ENCODE peak calls at places on chromosome 22, in seven cellular contexts. C is BJ, Y is AG04450, V is lower leg skin, S is Karpas-422, E is keratinocyte, N is gastrocnemius medialis. D is an unnamed sample.

GRCh38 chr22:50569041-50569459 is 6.3 kb upstream of the SYCE3 start:
- DNase-seq in C (no peak), Y (no peak), V (no peak), S (no peak), N (no peak), E (no peak), D (peak)

GRCh38 chr22:44180706-44181032 is at the start of gene PARVG:
- DNase-seq in N (no peak), C (no peak), E (no peak), V (no peak), Y (no peak), S (peak), D (no peak)

GRCh38 chr22:39405346-39406085 is 5.9 kb downstream of the TAB1 start:
- DNase-seq in E (no peak), S (no peak), V (no peak), Y (no peak), C (no peak), N (no peak), D (peak)

GRCh38 chr22:23075525-23076216 is 5.4 kb downstream of the GNAZ start:
- DNase-seq in Y (no peak), E (no peak), C (no peak), S (peak), V (no peak), N (no peak), D (peak)

GRCh38 chr22:27377901-27378300 is 423.7 kb downstream of the MN1 start:
- DNase-seq in C (no peak), V (no peak), S (peak), Y (no peak), E (no peak), N (no peak), D (no peak)

GRCh38 chr22:43921361-43921760 is 2.2 kb upstream of the PNPLA3 start:
- DNase-seq in E (no peak), Y (no peak), S (no peak), C (peak), V (no peak), N (peak), D (no peak)

GRCh38 chr22:33354928-33355327 is 296.7 kb upstream of the SYN3 start:
- DNase-seq in E (no peak), V (no peak), S (no peak), N (no peak), Y (peak), C (no peak), D (no peak)

GRCh38 chr22:20844055-20845037 is 14.3 kb downstream of the PI4KA start:
- DNase-seq in E (no peak), S (no peak), C (no peak), N (no peak), V (no peak), Y (no peak), D (no peak)

GRCh38 chr22:30205281-30206115 is 41.1 kb downstream of the LIF start:
- DNase-seq in S (no peak), Y (peak), V (peak), C (peak), E (no peak), N (peak), D (peak)

GRCh38 chr22:43862074-43862881 is at the start of gene SULT4A1:
- DNase-seq in V (no peak), S (no peak), E (no peak), C (no peak), N (no peak), Y (no peak), D (no peak)

GRCh38 chr22:24099661-24100060 is 81.6 kb upstream of the SUSD2 start:
- DNase-seq in Y (no peak), C (no peak), N (no peak), V (no peak), S (no peak), E (no peak), D (peak)

GRCh38 chr22:50269573-50270301 is 443 bp downstream of the MAPK11 start:
- DNase-seq in N (no peak), Y (no peak), E (no peak), S (peak), C (no peak), V (no peak), D (no peak)

GRCh38 chr22:41555325-41555724 is 5.5 kb upstream of the CSDC2 start:
- DNase-seq in C (no peak), V (no peak), E (no peak), S (no peak), N (no peak), Y (no peak), D (no peak)

GRCh38 chr22:41826001-41826400 is 6.9 kb upstream of the SREBF2 start:
- DNase-seq in V (no peak), N (no peak), E (no peak), S (no peak), Y (no peak), C (no peak), D (no peak)

GRCh38 chr22:30275625-30276024 is 9.0 kb upstream of the OSM start:
- DNase-seq in S (no peak), E (no peak), Y (no peak), V (no peak), C (no peak), N (no peak), D (no peak)

GRCh38 chr22:35510481-35510934 is 30.1 kb upstream of the RASD2 start:
- DNase-seq in V (no peak), E (no peak), Y (no peak), S (no peak), N (no peak), C (no peak), D (no peak)

GRCh38 chr22:29268511-29269229 is 602 bp downstream of the EWSR1 start:
- DNase-seq in V (peak), Y (peak), E (no peak), S (peak), C (no peak), N (no peak), D (peak)

GRCh38 chr22:48718818-48719500 is 1108.7 kb downstream of the BRD1 start:
- DNase-seq in S (no peak), E (no peak), C (no peak), Y (no peak), V (no peak), N (no peak), D (peak)

GRCh38 chr22:17743661-17744411 is 30.4 kb downstream of the BID start:
- DNase-seq in N (no peak), S (no peak), E (no peak), C (no peak), Y (no peak), V (no peak), D (no peak)
- H3K4me3 ChIP-seq in N (no peak), S (no peak), E (no peak), C (no peak), Y (no peak), V (no peak), D (no peak)

DNA sequence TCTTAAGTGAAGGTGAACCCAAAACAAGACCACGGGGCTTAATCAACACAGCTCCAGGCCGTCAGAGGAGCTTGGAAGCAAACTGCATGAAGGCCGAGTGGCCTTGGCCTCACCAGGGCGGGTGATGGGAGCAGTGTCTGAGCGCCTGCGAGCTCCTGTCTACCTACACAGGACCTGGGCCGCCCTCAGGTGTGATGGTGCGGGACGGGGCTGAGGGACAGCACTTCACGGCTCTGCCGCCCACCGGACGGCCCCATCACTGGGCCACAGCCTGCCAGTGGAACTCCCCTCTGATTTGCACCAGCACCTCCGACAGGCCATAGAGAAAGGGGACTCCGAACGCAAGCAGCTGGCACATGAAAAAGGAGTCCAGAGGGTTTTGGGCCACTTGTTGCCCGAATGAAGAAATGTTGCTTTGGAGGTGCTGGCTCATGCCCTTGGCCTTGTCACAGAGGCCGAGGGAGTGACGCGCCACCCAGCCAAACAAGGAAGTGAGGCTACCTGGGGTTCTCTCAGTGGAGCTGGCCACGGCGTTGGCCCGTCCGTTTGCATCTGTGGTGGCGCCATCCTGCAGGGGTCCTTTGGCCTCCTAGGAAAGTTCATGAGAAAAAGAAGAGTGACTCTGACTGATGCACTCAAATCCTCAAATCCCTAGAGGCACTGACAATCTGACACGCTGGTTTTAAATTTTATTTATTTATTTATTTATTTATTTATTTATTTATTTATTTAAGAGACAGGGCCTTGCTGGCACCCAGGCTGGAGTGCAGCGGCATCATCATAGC is 90.3 kb upstream of the BID start:
- DNase-seq in S (no peak), C (no peak), V (no peak), N (no peak), E (no peak), Y (no peak), D (no peak)
- H3K4me3 ChIP-seq in S (no peak), C (no peak), V (no peak), N (no peak), E (no peak), Y (no peak), D (no peak)

GRCh38 chr22:46500201-46500600 is 37.2 kb downstream of the CELSR1 start:
- DNase-seq in N (no peak), S (no peak), Y (no peak), V (no peak), C (no peak), E (no peak), D (no peak)
- H3K4me3 ChIP-seq in N (no peak), S (no peak), Y (no peak), V (no peak), C (no peak), E (no peak), D (no peak)

DNA sequence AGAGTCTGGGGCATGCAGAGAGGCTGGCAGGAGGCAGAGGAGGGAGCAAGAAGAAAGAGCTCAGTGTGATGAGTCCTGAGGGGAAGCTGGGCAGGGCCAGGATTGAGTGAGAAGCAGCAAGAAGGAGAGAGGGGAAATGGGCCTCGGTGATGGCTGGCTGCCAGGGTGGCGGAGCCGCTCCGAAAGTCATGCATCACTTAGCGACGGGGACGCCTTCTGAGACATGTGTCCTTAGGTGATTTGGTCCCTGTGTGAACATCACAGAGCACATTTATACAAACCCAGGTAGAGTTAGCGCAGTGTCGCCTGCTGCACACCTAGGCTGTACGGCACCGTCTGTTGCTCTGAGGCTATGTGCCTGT is 15.1 kb downstream of the TBC1D22A start:
- DNase-seq in E (no peak), V (no peak), C (no peak), S (peak), N (no peak), Y (no peak), D (no peak)
- H3K4me3 ChIP-seq in E (no peak), V (no peak), C (no peak), S (peak), N (no peak), Y (no peak), D (no peak)

DNA sequence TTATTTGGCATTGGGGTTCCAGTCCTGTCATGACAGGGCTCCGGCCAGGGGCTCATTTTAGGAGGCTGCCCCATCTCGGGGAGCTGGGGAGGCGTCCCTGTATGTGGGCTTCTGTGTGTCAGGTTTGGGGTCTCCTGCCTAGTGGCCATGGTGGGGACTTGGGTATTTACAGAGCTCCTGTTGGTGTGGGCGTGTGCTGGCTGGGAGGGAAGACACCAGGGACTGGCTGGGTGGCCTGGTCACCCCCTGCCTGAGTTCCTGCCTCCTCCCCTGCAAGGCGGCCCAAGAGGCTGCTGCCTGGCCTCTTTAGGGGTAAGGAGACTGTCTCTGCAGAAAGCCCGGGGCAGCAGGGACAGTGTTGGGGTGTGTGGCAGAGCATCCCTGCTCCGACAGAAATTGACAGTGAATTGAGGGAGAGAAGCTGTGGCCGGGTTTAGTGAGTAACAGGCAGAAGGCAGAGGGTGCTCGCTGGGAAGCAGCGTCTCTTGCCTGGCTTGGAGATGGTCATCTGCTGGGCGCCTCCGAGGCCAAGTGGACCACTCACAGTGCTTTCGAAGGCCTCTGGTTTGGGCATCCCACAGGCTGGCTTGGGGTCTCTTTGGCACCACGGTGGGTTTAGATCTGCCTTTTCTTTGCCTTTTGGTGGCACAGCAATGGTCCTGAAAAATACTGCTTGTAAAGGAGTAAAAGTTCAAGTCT is 40.3 kb upstream of the GRAMD4 start:
- DNase-seq in V (no peak), Y (no peak), S (no peak), E (no peak), N (no peak), C (no peak), D (peak)
- H3K4me3 ChIP-seq in V (no peak), Y (no peak), S (no peak), E (no peak), N (no peak), C (no peak), D (no peak)

GRCh38 chr22:45318558-45319318 is 9.0 kb downstream of the FAM118A start:
- DNase-seq in N (no peak), C (no peak), V (no peak), S (no peak), E (no peak), Y (no peak), D (no peak)
- H3K4me3 ChIP-seq in N (no peak), C (no peak), V (no peak), S (peak), E (no peak), Y (peak), D (no peak)

GRCh38 chr22:37486224-37486845 is at the start of gene MFNG:
- DNase-seq in Y (no peak), V (peak), C (no peak), E (no peak), S (peak), N (peak), D (peak)
- H3K4me3 ChIP-seq in Y (peak), V (peak), C (no peak), E (no peak), S (peak), N (peak), D (peak)